ENCODE peak calls at places on chromosomes 2 and 18, in eight cellular contexts. J is T-helper 2 cell; Y is upper lobe of right lung; C is HFFc6; M is stimulated activated CD4-positive, alpha-beta T cell treated with anti-CD3 and anti-CD28 coated beads, TNF-alpha, amount 100 ng/mL, for 48 hours; U is retina; R is progenitor cell of endocrine pancreas; Q is activated gamma-delta T cell treated with anti-CD3 and anti-CD28 coated beads, Interleukin-2, amount 50 U/mL, for 16 hours. P is an unnamed sample.

GRCh38 chr2:20668470-20668869 is 1.5 kb downstream of the GDF7 start:
- DNase-seq in J (no peak), Y (no peak), C (no peak), M (no peak), U (no peak), R (no peak), Q (no peak), P (no peak)

GRCh38 chr2:127580167-127581049 is 44.9 kb downstream of the MYO7B start:
- DNase-seq in J (no peak), Y (peak; percentile 38), C (no peak), M (no peak), U (no peak), R (no peak), Q (no peak), P (peak; percentile 8)

GRCh38 chr2:234273887-234274584 is 222.8 kb downstream of the ARL4C start:
- DNase-seq in J (no peak), Y (no peak), C (no peak), M (no peak), U (no peak), R (no peak), Q (no peak), P (no peak)

GRCh38 chr2:86286518-86286917 is 50.9 kb downstream of the REEP1 start:
- DNase-seq in J (no peak), Y (peak; percentile 5), C (no peak), M (no peak), U (no peak), R (no peak), Q (no peak), P (no peak)

GRCh38 chr18:4750392-4751346 is 295.6 kb upstream of the DLGAP1 start:
- DNase-seq in J (no peak), Y (no peak), C (no peak), M (no peak), U (no peak), R (no peak), Q (no peak), P (no peak)

GRCh38 chr18:12651651-12652050 is 6.3 kb downstream of the SPIRE1 start:
- DNase-seq in J (no peak), Y (no peak), C (no peak), M (no peak), U (no peak), R (no peak), Q (no peak), P (no peak)

GRCh38 chr2:230723363-230723762 is 10.7 kb downstream of the CAB39 start:
- DNase-seq in J (no peak), Y (no peak), C (no peak), M (no peak), U (no peak), R (no peak), Q (peak; percentile 14), P (no peak)

GRCh38 chr18:74869904-74870863 is 272.5 kb downstream of the ZNF407 start:
- DNase-seq in J (no peak), Y (no peak), C (no peak), M (no peak), U (no peak), R (no peak), Q (no peak), P (no peak)

GRCh38 chr2:160417745-160418397 is 75.7 kb downstream of the RBMS1 start:
- DNase-seq in J (no peak), Y (no peak), C (peak; percentile 91), M (no peak), U (no peak), R (no peak), Q (no peak), P (no peak)

GRCh38 chr2:180145163-180145562 is 138.1 kb upstream of the CWC22 start:
- DNase-seq in J (no peak), Y (no peak), C (no peak), M (no peak), U (no peak), R (no peak), Q (no peak), P (no peak)

GRCh38 chr2:224163573-224164307 is 124.7 kb upstream of the SERPINE2 start:
- DNase-seq in J (no peak), Y (no peak), C (peak; percentile 63), M (no peak), U (no peak), R (no peak), Q (no peak), P (no peak)

GRCh38 chr2:176648691-176649297 is 379.6 kb downstream of the MTX2 start:
- DNase-seq in J (no peak), Y (no peak), C (no peak), M (no peak), U (no peak), R (no peak), Q (no peak), P (no peak)

GRCh38 chr2:181124499-181124898 is 144.1 kb downstream of the UBE2E3 start:
- DNase-seq in J (no peak), Y (no peak), C (no peak), M (no peak), U (no peak), R (no peak), Q (no peak), P (no peak)

GRCh38 chr2:8636691-8637636 is 44.9 kb upstream of the ID2 start:
- DNase-seq in J (no peak), Y (peak; percentile 58), C (peak; percentile 12), M (no peak), U (peak; percentile 61), R (no peak), Q (no peak), P (no peak)

GRCh38 chr2:207248702-207249355 is 83.1 kb upstream of the KLF7 start:
- DNase-seq in J (no peak), Y (no peak), C (no peak), M (no peak), U (no peak), R (no peak), Q (no peak), P (no peak)

P was measured in 8988T.